ENCODE peak calls at places on chromosome 9, in seven cellular contexts. E, U, C, Q, T, F and L are unnamed samples. For H3K9me3, the result is how much of the 10 kb centered on the place peaks cover.

GRCh38 chr9:72753261-72753893 is 199.5 kb downstream of the ALDH1A1 start:
- DNase-seq in E (no peak), U (no peak), C (no peak), Q (peak), T (peak), F (no peak), L (no peak)

GRCh38 chr9:33211695-33212393 is 28.1 kb upstream of the SPINK4 start:
- DNase-seq in E (no peak), U (peak), C (no peak), Q (no peak), T (peak), F (peak), L (no peak)

GRCh38 chr9:6229604-6230003 is 14.0 kb downstream of the IL33 start:
- DNase-seq in E (no peak), U (no peak), C (no peak), Q (no peak), T (peak), F (no peak), L (no peak)

GRCh38 chr9:93493949-93494348 is 40.6 kb upstream of the FAM120AOS start:
- DNase-seq in E (no peak), U (no peak), C (no peak), Q (no peak), T (no peak), F (no peak), L (no peak)

GRCh38 chr9:127319366-127320121 is 55.0 kb downstream of the GARNL3 start:
- DNase-seq in E (no peak), U (no peak), C (no peak), Q (no peak), T (no peak), F (no peak), L (no peak)

GRCh38 chr9:133534346-133535284 is at the start of gene ADAMTSL2:
- DNase-seq in E (no peak), U (peak), C (no peak), Q (peak), T (no peak), F (peak), L (no peak)

GRCh38 chr9:73230257-73230656 is 78.6 kb downstream of the ANXA1 start:
- DNase-seq in E (no peak), U (no peak), C (no peak), Q (no peak), T (no peak), F (no peak), L (no peak)

GRCh38 chr9:108434036-108434435 is 421.8 kb downstream of the ACTL7B start:
- DNase-seq in E (no peak), U (no peak), C (no peak), Q (no peak), T (no peak), F (no peak), L (no peak)

GRCh38 chr9:14353222-14354056 is 39.5 kb upstream of the NFIB start:
- DNase-seq in E (peak), U (peak), C (peak), Q (peak), T (peak), F (peak), L (peak)

GRCh38 chr9:136686794-136687711 is at the start of gene AGPAT2:
- DNase-seq in E (no peak), U (peak), C (peak), Q (peak), T (peak), F (peak), L (peak)

GRCh38 chr9:116175616-116176015 is 22.0 kb downstream of the PAPPA start:
- DNase-seq in E (no peak), U (no peak), C (no peak), Q (no peak), T (peak), F (no peak), L (no peak)

GRCh38 chr9:27473135-27473534 is 51.0 kb upstream of the IFNK start:
- DNase-seq in E (no peak), U (peak), C (peak), Q (no peak), T (no peak), F (peak), L (no peak)

GRCh38 chr9:120571443-120572257 is 8.3 kb downstream of the CDK5RAP2 start:
- DNase-seq in E (no peak), U (peak), C (peak), Q (no peak), T (no peak), F (no peak), L (no peak)

GRCh38 chr9:2559212-2560152 is 62.1 kb upstream of the VLDLR start:
- DNase-seq in E (peak), U (peak), C (peak), Q (no peak), T (peak), F (no peak), L (no peak)

GRCh38 chr9:107288701-107289100 is 5.6 kb downstream of the RAD23B start:
- DNase-seq in E (no peak), U (no peak), C (no peak), Q (no peak), T (no peak), F (no peak), L (no peak)

DNA sequence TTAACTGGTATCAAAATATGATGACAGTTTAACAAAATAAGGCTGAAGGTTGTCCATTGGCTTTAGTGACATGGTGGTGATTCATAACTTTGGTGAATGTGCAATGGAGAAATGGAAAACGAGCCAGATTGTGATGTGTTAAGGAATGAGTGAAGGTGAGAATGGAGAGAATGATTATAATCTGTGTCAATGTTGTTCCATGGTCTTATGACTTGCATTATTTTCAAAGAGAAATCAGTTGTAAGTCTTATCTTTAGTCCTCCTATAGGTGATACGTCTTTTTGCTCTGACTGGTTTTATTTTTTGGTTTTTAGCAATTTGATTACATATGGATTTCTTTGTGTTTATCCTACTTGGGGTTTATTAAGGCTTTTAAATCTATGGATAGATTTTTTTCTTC is 12.7 kb downstream of the OR1L6 start:
- DNase-seq in E (no peak), U (no peak), C (no peak), Q (no peak), T (no peak), F (no peak), L (no peak)
- H3K9me3 ChIP-seq in E (under half), U (under half), C (under half), Q (under half), T (under half), F (under half), L (under half)

DNA sequence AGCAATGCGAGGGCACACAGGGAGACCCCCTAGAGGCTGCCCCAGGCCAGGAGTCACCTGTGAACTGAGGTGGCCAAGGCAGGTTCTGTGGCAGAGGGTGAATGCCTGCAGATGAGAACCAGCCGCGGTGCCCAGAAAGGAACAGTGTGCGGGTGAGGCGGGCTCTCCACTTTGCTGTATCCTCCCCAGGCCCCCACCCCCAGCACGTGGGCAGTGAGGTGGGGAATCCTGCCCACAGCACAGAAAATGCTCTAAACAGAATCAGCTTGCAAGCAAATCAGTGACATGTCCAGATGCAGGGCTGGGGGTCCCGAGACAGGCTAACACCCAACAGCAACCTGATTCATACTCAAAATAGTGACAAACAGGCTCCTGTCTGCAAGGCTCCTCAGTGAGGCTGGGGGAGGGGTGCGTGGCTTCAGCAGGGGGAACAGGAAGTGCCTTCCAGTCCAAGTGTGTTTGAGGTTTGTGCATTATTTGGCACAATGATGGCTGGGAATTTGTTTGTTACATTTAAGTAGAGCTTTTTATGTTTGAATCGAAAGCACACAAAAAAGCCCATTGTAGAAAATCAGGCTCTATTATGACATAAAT is 201.5 kb downstream of the HSD17B3 start:
- DNase-seq in E (no peak), U (no peak), C (no peak), Q (no peak), T (peak), F (no peak), L (no peak)
- H3K9me3 ChIP-seq in E (under half), U (under half), C (under half), Q (under half), T (under half), F (under half), L (under half)

DNA sequence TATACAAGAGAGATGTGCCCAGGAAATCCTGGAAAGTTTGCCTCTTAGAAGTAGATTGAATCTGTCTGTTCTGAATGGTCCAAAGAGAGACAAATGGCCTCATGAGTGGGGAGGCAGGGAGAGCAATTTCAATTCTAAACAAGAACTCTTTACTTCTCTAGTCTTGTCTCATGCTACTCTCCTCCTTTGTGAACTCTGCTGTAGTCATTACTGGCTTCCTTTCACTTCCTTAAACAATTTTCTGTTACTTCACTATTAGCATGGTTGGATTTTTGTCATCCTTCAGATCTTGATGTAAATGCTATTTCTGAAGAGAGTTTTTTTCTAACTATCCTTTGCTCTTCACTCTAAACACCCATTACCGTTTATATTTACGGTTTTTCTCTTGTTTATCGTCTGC is 54.0 kb upstream of the GRIN3A start:
- DNase-seq in E (no peak), U (no peak), C (no peak), Q (no peak), T (no peak), F (no peak), L (no peak)
- H3K9me3 ChIP-seq in E (under half), U (under half), C (under half), Q (under half), T (under half), F (under half), L (under half)

GRCh38 chr9:61667559-61668121 is 477.8 kb downstream of the SPATA31A7 start:
- DNase-seq in E (no peak), U (no peak), C (no peak), Q (peak), T (no peak), F (no peak), L (no peak)
- H3K9me3 ChIP-seq in E (under half), U (under half), C (under half), Q (half or more), T (under half), F (under half), L (under half)

DNA sequence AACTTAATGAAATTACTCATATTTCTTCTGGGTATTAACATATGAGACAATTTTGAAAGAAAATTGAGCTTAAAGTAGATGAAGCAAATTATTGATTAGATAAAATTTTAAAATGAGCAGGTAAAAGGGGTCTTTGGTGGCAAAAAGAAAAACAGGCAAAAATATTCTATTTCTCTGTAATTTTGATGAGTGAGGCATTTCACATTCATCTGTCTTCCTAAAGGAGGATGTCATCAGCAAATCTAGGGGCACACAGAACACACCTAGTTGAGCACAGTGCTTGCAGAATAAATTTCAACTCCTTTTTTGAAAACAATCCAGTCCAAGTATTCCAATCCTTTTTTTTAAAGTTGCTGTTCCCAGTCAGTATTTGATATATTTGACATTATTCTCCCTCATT is 16.2 kb downstream of the ZNF189 start:
- DNase-seq in E (no peak), U (no peak), C (no peak), Q (no peak), T (no peak), F (no peak), L (no peak)
- H3K9me3 ChIP-seq in E (under half), U (under half), C (under half), Q (half or more), T (under half), F (under half), L (under half)

GRCh38 chr9:130307667-130307943 is 42.0 kb downstream of the HMCN2 start:
- DNase-seq in E (no peak), U (no peak), C (no peak), Q (no peak), T (no peak), F (no peak), L (no peak)
- H3K9me3 ChIP-seq in E (under half), U (under half), C (under half), Q (under half), T (under half), F (under half), L (under half)